ENCODE peak calls at places on chromosomes 12 and 14, in four cellular contexts. W is K562, R is WTC11, Q is HepG2. K is an unnamed sample.

GRCh38 chr12:53811606-53812005 is 59.8 kb upstream of the CISTR start:
- DNase-seq in Q (no peak), R (no peak), W (no peak), K (no peak)

GRCh38 chr14:69713127-69713800 is 53.7 kb upstream of the SRSF5 start:
- DNase-seq in R (peak), Q (no peak), W (no peak), K (no peak)

GRCh38 chr12:64172143-64172970 is 49.7 kb downstream of the KICS2 start:
- DNase-seq in R (no peak), Q (no peak), W (no peak), K (no peak)

GRCh38 chr12:103800252-103800771 is 40.7 kb downstream of the NT5DC3 start:
- DNase-seq in Q (peak), R (no peak), W (peak), K (no peak)

GRCh38 chr14:103187911-103188310 is 64.7 kb downstream of the TNFAIP2 start:
- DNase-seq in Q (no peak), W (no peak), R (no peak), K (no peak)

GRCh38 chr14:57486767-57487379 is 6.8 kb downstream of the CCDC198 start:
- DNase-seq in R (no peak), Q (peak), W (peak), K (peak)

GRCh38 chr12:89685363-89685972 is 23.2 kb downstream of the ATP2B1 start:
- DNase-seq in W (no peak), R (no peak), Q (no peak), K (no peak)

GRCh38 chr12:49903700-49904423 is at the start of gene FAIM2:
- DNase-seq in Q (no peak), R (peak), W (peak), K (no peak)

GRCh38 chr12:49335118-49335954 is 1.7 kb downstream of the C1QL4 start:
- DNase-seq in W (no peak), Q (no peak), R (no peak), K (no peak)

GRCh38 chr12:7498832-7499231 is 4.7 kb downstream of the CD163 start:
- DNase-seq in W (no peak), Q (no peak), R (no peak), K (no peak)

GRCh38 chr14:92308676-92309075 is 14.3 kb upstream of the SLC24A4 start:
- DNase-seq in R (no peak), Q (no peak), W (no peak), K (no peak)

GRCh38 chr14:92309968-92310367 is 13.0 kb upstream of the SLC24A4 start:
- DNase-seq in R (no peak), W (no peak), Q (no peak), K (no peak)

GRCh38 chr14:92314182-92314581 is 8.8 kb upstream of the SLC24A4 start:
- DNase-seq in R (no peak), W (no peak), Q (no peak), K (no peak)

GRCh38 chr14:92315050-92315785 is 7.7 kb upstream of the SLC24A4 start:
- DNase-seq in Q (no peak), R (no peak), W (no peak), K (no peak)

GRCh38 chr14:92310776-92311375 is 12.1 kb upstream of the SLC24A4 start:
- DNase-seq in R (no peak), W (no peak), Q (no peak), K (no peak)
- TF ChIP-seq ELF4 in R (no peak), W (no peak), Q (no peak), K (no peak)

DNA sequence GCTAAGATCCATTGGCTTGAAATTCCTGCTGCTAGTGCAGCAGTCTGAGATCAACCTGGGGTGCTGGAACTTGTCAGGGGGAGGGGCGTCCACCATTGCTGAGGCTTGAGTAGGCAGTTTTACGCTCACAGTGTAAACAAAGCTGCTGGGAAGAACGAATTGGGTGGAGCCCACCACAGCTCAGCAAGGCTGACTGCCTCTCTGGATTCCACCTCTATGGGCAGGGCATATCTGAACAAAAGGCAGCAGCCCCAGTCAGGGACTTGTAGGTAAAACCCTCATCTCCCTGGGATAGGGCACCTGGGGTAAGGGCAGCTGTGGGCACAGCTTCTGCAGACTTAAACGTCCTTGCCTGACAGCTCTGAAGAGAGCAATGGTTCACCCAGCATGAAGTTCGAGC is 191.7 kb downstream of the ALG10B start:
- DNase-seq in Q (no peak), W (no peak), R (peak), K (no peak)
- TF ChIP-seq ELF4 in Q (no peak), W (no peak), R (no peak), K (no peak)

GRCh38 chr14:75015496-75015895 is 12.8 kb downstream of the EIF2B2 start:
- DNase-seq in W (no peak), Q (no peak), R (no peak), K (no peak)
- TF ChIP-seq ELF4 in W (no peak), Q (no peak), R (no peak), K (no peak)

GRCh38 chr12:96210376-96211055 is 16.3 kb downstream of the ELK3 start:
- DNase-seq in Q (no peak), R (no peak), W (no peak), K (no peak)

GRCh38 chr12:96205909-96206308 is 11.7 kb downstream of the ELK3 start:
- DNase-seq in W (no peak), R (no peak), Q (no peak), K (no peak)

GRCh38 chr12:96208801-96209534 is 14.8 kb downstream of the ELK3 start:
- DNase-seq in W (no peak), R (no peak), Q (no peak), K (no peak)

GRCh38 chr12:96206957-96207356 is 12.8 kb downstream of the ELK3 start:
- DNase-seq in W (no peak), R (no peak), Q (no peak), K (no peak)

GRCh38 chr12:96208346-96208745 is 14.2 kb downstream of the ELK3 start:
- DNase-seq in R (no peak), Q (no peak), W (no peak), K (no peak)
- TF ChIP-seq ELF4 in R (no peak), Q (no peak), W (no peak), K (no peak)

DNA sequence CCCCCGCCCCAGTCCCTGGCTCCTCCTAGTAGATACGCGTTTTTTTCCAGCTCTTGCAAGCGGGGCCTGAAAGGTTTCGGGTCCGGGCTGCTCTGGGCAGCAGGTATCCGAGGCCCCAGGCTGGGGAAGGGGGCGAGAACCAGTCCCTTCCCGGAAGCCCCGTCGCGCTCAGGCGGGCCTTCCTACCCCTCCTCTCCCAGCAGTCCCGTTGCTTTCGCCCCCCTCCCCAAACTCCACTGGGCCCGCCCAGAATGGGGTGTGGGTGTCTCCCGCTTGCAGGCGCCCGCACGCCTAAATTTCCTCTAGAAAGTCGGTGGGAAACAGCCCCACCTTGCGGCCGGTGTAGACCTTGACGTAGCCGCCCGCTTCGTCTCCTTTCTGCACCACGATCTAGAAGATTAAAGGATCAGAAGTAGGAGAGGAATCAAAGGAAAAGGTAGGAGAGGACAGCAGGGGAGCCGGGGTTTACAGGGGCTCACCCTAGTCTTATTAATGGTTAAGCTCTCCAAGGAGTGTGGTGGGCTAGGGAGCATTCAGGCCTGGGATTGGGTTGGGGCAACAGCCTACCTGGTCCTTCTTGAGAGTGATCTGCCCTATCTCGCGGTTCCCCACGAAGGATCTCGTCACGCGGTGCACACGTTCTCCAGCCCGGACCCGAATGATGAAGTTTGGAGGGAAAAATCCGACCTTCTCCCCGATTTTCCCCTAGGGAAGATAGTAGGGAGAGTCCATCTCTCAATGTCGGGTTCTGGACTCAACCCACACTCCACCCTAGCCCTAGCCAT is 7.3 kb downstream of the STAC3 start:
- DNase-seq in R (peak), W (peak), Q (peak), K (peak)
- TF ChIP-seq ELF4 in R (no peak), W (no peak), Q (no peak), K (no peak)

GRCh38 chr14:104195854-104196253 is 57.5 kb downstream of the KIF26A start:
- DNase-seq in W (no peak), Q (no peak), R (no peak), K (no peak)
- TF ChIP-seq ELF4 in W (no peak), Q (no peak), R (no peak), K (no peak)

GRCh38 chr14:105026789-105027563 is 6.1 kb upstream of the CDCA4 start:
- DNase-seq in W (no peak), R (no peak), Q (no peak), K (no peak)
- TF ChIP-seq ELF4 in W (no peak), R (no peak), Q (no peak), K (no peak)

GRCh38 chr12:14416658-14417057 is 51.2 kb downstream of the ATF7IP start:
- DNase-seq in W (no peak), Q (peak), R (no peak), K (peak)
- TF ChIP-seq ELF4 in W (no peak), Q (no peak), R (no peak), K (no peak)

DNA sequence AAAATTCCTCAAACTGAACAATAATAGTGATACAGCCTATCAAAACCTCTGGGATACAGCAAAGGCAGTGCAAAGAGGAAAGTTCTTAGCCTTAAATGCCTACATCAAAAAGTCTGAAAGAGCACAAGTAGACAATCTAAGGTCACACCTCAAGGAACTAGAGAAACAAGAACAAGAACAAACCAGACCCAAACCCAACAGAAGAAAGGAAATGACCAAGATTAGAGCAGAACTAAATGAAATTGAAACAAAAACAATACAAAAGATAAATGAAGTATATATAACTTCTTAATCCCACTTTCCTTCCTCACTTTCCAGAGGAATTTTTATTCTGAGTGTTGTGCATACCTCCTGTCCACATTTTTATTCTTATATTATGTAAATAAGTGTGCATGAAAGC is 192.0 kb downstream of the FUT8 start:
- DNase-seq in Q (no peak), W (no peak), R (no peak), K (no peak)
- TF ChIP-seq ELF4 in Q (no peak), W (no peak), R (no peak), K (no peak)

GRCh38 chr14:77105554-77105953 is 7.5 kb downstream of the CIPC start:
- DNase-seq in Q (no peak), W (no peak), R (no peak), K (no peak)

GRCh38 chr14:77106666-77107065 is 8.6 kb downstream of the CIPC start:
- DNase-seq in Q (no peak), W (no peak), R (no peak), K (no peak)

GRCh38 chr14:77103954-77104353 is 5.9 kb downstream of the CIPC start:
- DNase-seq in Q (no peak), W (no peak), R (no peak), K (no peak)

GRCh38 chr14:77104393-77104792 is 6.3 kb downstream of the CIPC start:
- DNase-seq in R (no peak), Q (no peak), W (no peak), K (no peak)

GRCh38 chr14:77105118-77105517 is 7.1 kb downstream of the CIPC start:
- DNase-seq in R (no peak), W (no peak), Q (no peak), K (no peak)
- TF ChIP-seq ELF4 in R (no peak), W (no peak), Q (no peak), K (no peak)

K was measured in HEK293T.